ENCODE peak calls at places on chromosomes 3 and 15, in four cellular contexts. One of them, this sample, is unnamed.
A peak's percentile ranks its signal among the peaks of the same experiment; 100 is the strongest.

GRCh38 chr3:180277036-180277435 is 240.3 kb upstream of the PEX5L start:
- DNase-seq in EL: peak; percentile 6
- DNase-seq in activated naive CD4-positive, alpha-beta T cell: no peak
- DNase-seq in stimulated activated effector memory CD8-positive, alpha-beta T cell treated with anti-CD3 and anti-CD28 coated beads, Interleukin-12 subunit alpha, Interleukin-12 subunit beta, amount 100 ng/mL, for 72 hours: no peak
- DNase-seq in this sample: peak; percentile 0

GRCh38 chr15:68489426-68489825 is 57.5 kb upstream of the ITGA11 start:
- DNase-seq in EL: no peak
- DNase-seq in activated naive CD4-positive, alpha-beta T cell: no peak
- DNase-seq in stimulated activated effector memory CD8-positive, alpha-beta T cell treated with anti-CD3 and anti-CD28 coated beads, Interleukin-12 subunit alpha, Interleukin-12 subunit beta, amount 100 ng/mL, for 72 hours: no peak
- DNase-seq in this sample: no peak

GRCh38 chr15:94370197-94370987 is 139.0 kb downstream of the MCTP2 start:
- DNase-seq in EL: no peak
- DNase-seq in activated naive CD4-positive, alpha-beta T cell: no peak
- DNase-seq in stimulated activated effector memory CD8-positive, alpha-beta T cell treated with anti-CD3 and anti-CD28 coated beads, Interleukin-12 subunit alpha, Interleukin-12 subunit beta, amount 100 ng/mL, for 72 hours: no peak
- DNase-seq in this sample: no peak

GRCh38 chr3:32945136-32945535 is 6.3 kb upstream of the CCR4 start:
- DNase-seq in EL: peak; percentile 31
- DNase-seq in activated naive CD4-positive, alpha-beta T cell: no peak
- DNase-seq in stimulated activated effector memory CD8-positive, alpha-beta T cell treated with anti-CD3 and anti-CD28 coated beads, Interleukin-12 subunit alpha, Interleukin-12 subunit beta, amount 100 ng/mL, for 72 hours: no peak
- DNase-seq in this sample: peak; percentile 7

GRCh38 chr15:75307778-75308390 is 25.2 kb downstream of the GOLGA6D start:
- DNase-seq in EL: peak; percentile 34
- DNase-seq in activated naive CD4-positive, alpha-beta T cell: no peak
- DNase-seq in stimulated activated effector memory CD8-positive, alpha-beta T cell treated with anti-CD3 and anti-CD28 coated beads, Interleukin-12 subunit alpha, Interleukin-12 subunit beta, amount 100 ng/mL, for 72 hours: no peak
- DNase-seq in this sample: peak; percentile 14

GRCh38 chr15:58026051-58026450 is 39.5 kb downstream of the ALDH1A2 start:
- DNase-seq in EL: no peak
- DNase-seq in activated naive CD4-positive, alpha-beta T cell: no peak
- DNase-seq in stimulated activated effector memory CD8-positive, alpha-beta T cell treated with anti-CD3 and anti-CD28 coated beads, Interleukin-12 subunit alpha, Interleukin-12 subunit beta, amount 100 ng/mL, for 72 hours: no peak
- DNase-seq in this sample: no peak

GRCh38 chr3:169298247-169298992 is 365.1 kb downstream of the MECOM start:
- DNase-seq in EL: no peak
- DNase-seq in activated naive CD4-positive, alpha-beta T cell: no peak
- DNase-seq in stimulated activated effector memory CD8-positive, alpha-beta T cell treated with anti-CD3 and anti-CD28 coated beads, Interleukin-12 subunit alpha, Interleukin-12 subunit beta, amount 100 ng/mL, for 72 hours: no peak
- DNase-seq in this sample: no peak

GRCh38 chr3:33372218-33373081 is 67.8 kb downstream of the UBP1 start:
- DNase-seq in EL: peak; percentile 77
- DNase-seq in activated naive CD4-positive, alpha-beta T cell: no peak
- DNase-seq in stimulated activated effector memory CD8-positive, alpha-beta T cell treated with anti-CD3 and anti-CD28 coated beads, Interleukin-12 subunit alpha, Interleukin-12 subunit beta, amount 100 ng/mL, for 72 hours: peak; percentile 68
- DNase-seq in this sample: peak; percentile 82

GRCh38 chr15:88440021-88440420 is 27.2 kb downstream of the MRPL46 start:
- DNase-seq in EL: peak; percentile 77
- DNase-seq in activated naive CD4-positive, alpha-beta T cell: no peak
- DNase-seq in stimulated activated effector memory CD8-positive, alpha-beta T cell treated with anti-CD3 and anti-CD28 coated beads, Interleukin-12 subunit alpha, Interleukin-12 subunit beta, amount 100 ng/mL, for 72 hours: peak; percentile 22
- DNase-seq in this sample: no peak

GRCh38 chr3:103585809-103586208 is 1151.0 kb downstream of the ZPLD1 start:
- DNase-seq in EL: no peak
- DNase-seq in activated naive CD4-positive, alpha-beta T cell: no peak
- DNase-seq in stimulated activated effector memory CD8-positive, alpha-beta T cell treated with anti-CD3 and anti-CD28 coated beads, Interleukin-12 subunit alpha, Interleukin-12 subunit beta, amount 100 ng/mL, for 72 hours: no peak
- DNase-seq in this sample: no peak

GRCh38 chr3:14358426-14359211 is 43.8 kb upstream of the SLC6A6 start:
- DNase-seq in EL: no peak
- DNase-seq in activated naive CD4-positive, alpha-beta T cell: no peak
- DNase-seq in stimulated activated effector memory CD8-positive, alpha-beta T cell treated with anti-CD3 and anti-CD28 coated beads, Interleukin-12 subunit alpha, Interleukin-12 subunit beta, amount 100 ng/mL, for 72 hours: no peak
- DNase-seq in this sample: peak; percentile 46

GRCh38 chr15:40242216-40242599 is 3.3 kb downstream of the PAK6 start:
- DNase-seq in EL: no peak
- DNase-seq in activated naive CD4-positive, alpha-beta T cell: no peak
- DNase-seq in stimulated activated effector memory CD8-positive, alpha-beta T cell treated with anti-CD3 and anti-CD28 coated beads, Interleukin-12 subunit alpha, Interleukin-12 subunit beta, amount 100 ng/mL, for 72 hours: no peak
- DNase-seq in this sample: no peak

This sample was measured in adipocyte.